ENCODE peak calls at places on chromosomes 12 and 14, in ten cellular contexts. A is stomach, Y is GM23338, R is breast epithelium, K is Panc1, P is suprapubic skin, J is sigmoid colon, I is K562, G is upper lobe of left lung, N is GM12892. B is an unnamed sample.

GRCh38 chr12:114938487-114939210 is 254.7 kb upstream of the TBX3 start:
- DNase-seq in G (no peak), J (no peak), Y (no peak), A (no peak), R (no peak), N (no peak), P (no peak), I (no peak), K (no peak), B (no peak)

GRCh38 chr14:42391146-42391821 is 784.6 kb downstream of the LRFN5 start:
- DNase-seq in P (no peak), K (no peak), J (no peak), N (no peak), R (no peak), I (no peak), Y (no peak), A (no peak), G (no peak), B (no peak)

GRCh38 chr12:57615637-57616036 is 4.4 kb downstream of the ARHGEF25 start:
- DNase-seq in A (no peak), N (no peak), R (no peak), I (no peak), P (peak), K (no peak), G (no peak), Y (no peak), J (peak), B (no peak)

GRCh38 chr14:94612174-94612573 is at the start of gene SERPINA3:
- DNase-seq in Y (no peak), I (no peak), R (no peak), J (peak), P (no peak), K (no peak), G (no peak), N (no peak), A (no peak), B (no peak)

GRCh38 chr12:68231229-68231628 is 5.6 kb upstream of the IL26 start:
- DNase-seq in N (no peak), Y (no peak), R (no peak), I (no peak), G (no peak), J (no peak), K (no peak), A (no peak), P (no peak), B (no peak)

GRCh38 chr14:74846968-74847549 is 28.9 kb downstream of the PROX2 start:
- DNase-seq in R (no peak), P (no peak), N (no peak), A (no peak), I (no peak), Y (no peak), J (no peak), K (no peak), G (no peak), B (no peak)

GRCh38 chr12:62618948-62619347 is 152.3 kb downstream of the MON2 start:
- DNase-seq in I (no peak), K (no peak), J (no peak), R (no peak), Y (no peak), A (no peak), N (no peak), G (no peak), P (no peak), B (no peak)

GRCh38 chr12:119082496-119082895 is 96.2 kb upstream of the HSPB8 start:
- DNase-seq in I (no peak), A (no peak), G (peak), K (no peak), R (no peak), P (no peak), Y (no peak), N (no peak), J (no peak), B (no peak)

DNA sequence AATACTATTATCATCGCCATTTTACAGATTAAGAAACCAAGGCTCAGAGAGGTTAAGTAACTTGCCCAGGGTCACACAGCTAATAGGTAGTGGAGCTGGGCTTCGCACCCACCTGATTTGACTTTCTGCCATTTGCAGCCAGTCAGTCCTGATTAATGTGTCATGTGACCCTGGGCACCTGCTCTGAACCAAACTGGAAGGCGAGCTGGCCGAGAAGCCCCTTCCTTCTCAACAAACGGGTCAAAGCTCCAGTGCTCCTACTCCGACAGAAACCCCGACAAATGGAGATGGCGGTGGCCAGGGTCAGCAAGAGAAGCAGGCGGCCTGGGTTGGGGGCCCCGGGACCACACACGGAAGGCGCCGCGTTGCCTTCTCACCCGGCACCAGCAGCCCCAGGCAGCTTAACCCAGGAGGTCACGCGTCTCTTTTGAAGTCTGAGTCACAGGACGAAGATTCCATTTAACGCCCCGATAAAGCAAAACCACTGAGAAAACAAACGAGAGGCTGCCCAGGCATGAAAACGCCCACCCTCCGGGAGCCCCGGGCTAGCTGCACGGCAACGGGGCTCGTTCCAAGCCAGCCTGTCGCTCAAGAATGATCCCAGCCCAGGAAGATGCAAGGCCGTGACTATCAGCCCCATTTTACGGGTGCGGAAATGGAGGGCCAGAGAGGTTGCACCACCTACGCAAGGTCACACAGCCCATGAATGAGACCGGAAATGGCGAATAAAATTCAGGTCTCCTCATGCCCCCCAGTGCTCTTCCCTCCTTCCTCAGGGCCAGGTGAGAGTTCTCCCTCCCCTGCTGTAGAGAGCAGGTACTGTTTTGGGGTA is 124.8 kb downstream of the SCARB1 start:
- DNase-seq in N (no peak), R (no peak), J (no peak), Y (no peak), I (no peak), A (peak), K (no peak), G (no peak), P (no peak), B (no peak)
- TF ChIP-seq POLR2AphosphoS5 in N (no peak), R (no peak), J (no peak), Y (no peak), I (no peak), A (no peak), K (no peak), G (no peak), P (no peak), B (no peak)

DNA sequence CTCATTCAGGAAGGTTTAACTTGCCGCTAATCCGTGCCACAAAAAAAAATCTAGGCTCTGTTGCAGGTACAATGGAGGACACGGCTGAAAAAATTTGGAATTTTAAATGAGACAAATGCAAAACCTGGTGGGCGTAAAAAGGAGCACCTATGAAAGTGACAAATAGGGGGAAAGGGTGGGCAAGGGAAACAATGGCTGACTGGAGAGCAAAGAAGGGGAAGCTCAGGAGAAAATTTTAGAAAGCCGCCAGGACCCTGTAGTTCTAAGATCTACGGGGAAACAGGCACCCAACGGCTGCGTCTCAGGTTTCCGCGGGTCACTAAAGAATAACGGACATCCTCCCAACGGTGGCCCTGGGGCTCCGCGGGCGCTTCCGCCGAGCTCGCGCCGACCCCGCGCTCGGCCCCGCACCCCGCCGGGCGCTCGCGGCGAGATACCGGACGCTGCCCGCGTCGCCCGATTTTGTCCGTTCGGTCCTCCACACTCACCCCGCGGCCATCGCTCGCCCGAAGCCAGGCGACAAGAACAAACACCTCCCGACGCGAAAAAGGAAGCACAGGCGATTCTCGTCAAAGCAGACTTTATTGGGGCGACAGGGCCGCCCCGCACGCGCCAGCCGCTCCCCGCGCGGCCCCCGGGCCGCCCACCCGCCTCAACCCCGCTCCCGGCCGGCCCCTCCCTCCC is 1.1 kb upstream of the YY1 start:
- DNase-seq in P (peak), N (peak), G (peak), A (peak), K (no peak), Y (peak), I (peak), R (no peak), J (peak), B (no peak)
- TF ChIP-seq POLR2AphosphoS5 in P (no peak), N (no peak), G (no peak), A (no peak), K (peak), Y (no peak), I (peak), R (no peak), J (no peak), B (no peak)

DNA sequence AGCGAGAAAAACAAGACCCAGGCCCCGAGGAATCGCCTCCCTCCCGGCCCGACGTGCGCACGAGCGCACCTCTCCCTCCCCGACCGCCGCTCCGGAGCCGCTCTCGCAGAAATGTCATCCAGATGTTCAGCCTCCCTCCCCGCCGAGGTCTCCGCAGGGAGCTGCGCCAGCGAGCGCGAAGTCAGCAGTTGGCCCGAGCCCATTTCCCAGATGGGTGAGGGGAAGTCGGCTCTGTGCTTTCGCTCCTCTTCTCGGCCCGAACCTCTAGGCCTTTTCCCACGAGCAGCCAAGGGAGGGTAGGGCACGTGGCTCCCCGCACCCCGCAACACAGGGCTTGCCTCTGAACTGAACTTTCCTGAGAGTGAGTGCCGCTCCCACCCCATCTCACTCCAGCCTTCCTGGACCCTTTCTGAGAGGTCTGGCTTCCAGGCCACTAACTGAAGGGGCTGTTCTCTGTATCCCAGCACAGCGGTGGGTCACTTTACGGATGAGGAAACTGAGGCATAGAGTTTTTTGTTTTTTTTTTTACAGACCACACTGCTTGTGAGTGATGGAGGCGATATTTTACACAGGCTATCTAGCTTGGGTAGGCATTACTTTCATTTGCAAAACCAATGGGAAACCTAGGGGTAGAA is 1.0 kb upstream of the TGFB3 start:
- DNase-seq in J (peak), P (peak), Y (no peak), A (no peak), R (peak), G (peak), K (no peak), N (no peak), I (peak), B (no peak)
- TF ChIP-seq POLR2AphosphoS5 in J (peak), P (no peak), Y (no peak), A (no peak), R (no peak), G (peak), K (no peak), N (no peak), I (no peak), B (no peak)

GRCh38 chr14:22414876-22415632 is 174.0 kb downstream of the DAD1 start:
- DNase-seq in A (no peak), J (no peak), P (no peak), I (no peak), G (no peak), R (no peak), Y (no peak), K (no peak), N (no peak), B (no peak)
- TF ChIP-seq POLR2AphosphoS5 in A (no peak), J (no peak), P (no peak), I (no peak), G (no peak), R (no peak), Y (no peak), K (no peak), N (no peak), B (no peak)

GRCh38 chr12:28578361-28578760 is 388.1 kb downstream of the CCDC91 start:
- DNase-seq in J (no peak), N (no peak), P (no peak), Y (no peak), I (no peak), R (no peak), K (no peak), G (no peak), A (no peak), B (no peak)
- TF ChIP-seq POLR2AphosphoS5 in J (no peak), N (no peak), P (no peak), Y (no peak), I (no peak), R (no peak), K (no peak), G (no peak), A (no peak), B (no peak)

GRCh38 chr12:123928274-123928865 is 44.3 kb downstream of the CCDC92 start:
- DNase-seq in G (no peak), A (no peak), Y (no peak), N (no peak), R (no peak), I (peak), K (no peak), J (no peak), P (no peak), B (no peak)
- TF ChIP-seq POLR2AphosphoS5 in G (no peak), A (no peak), Y (no peak), N (no peak), R (no peak), I (no peak), K (no peak), J (no peak), P (no peak), B (no peak)

B was measured in H1.